ENCODE peak calls at places on chromosome 18, in seven cellular contexts. One of them, this sample, is unnamed.

GRCh38 chr18:51621103-51621969 is 423.9 kb upstream of the MEX3C start:
- DNase-seq in DMS153: peak; percentile 15
- DNase-seq in activated CD8-positive, alpha-beta memory T cell treated with anti-CD3 and anti-CD28 coated beads for 48 hours: no peak
- DNase-seq in thyroid gland: peak; percentile 62
- DNase-seq in heart right ventricle: peak; percentile 39
- DNase-seq in HFFc6: peak; percentile 2
- DNase-seq in endothelial cell: peak; percentile 75
- DNase-seq in this sample: no peak

GRCh38 chr18:78838183-78838582 is 141.4 kb upstream of the SALL3 start:
- DNase-seq in endothelial cell: no peak
- DNase-seq in HFFc6: no peak
- DNase-seq in DMS153: no peak
- DNase-seq in heart right ventricle: no peak
- DNase-seq in thyroid gland: no peak
- DNase-seq in activated CD8-positive, alpha-beta memory T cell treated with anti-CD3 and anti-CD28 coated beads for 48 hours: no peak
- DNase-seq in this sample: no peak

GRCh38 chr18:62324917-62325805 is at the start of gene TNFRSF11A:
- DNase-seq in HFFc6: no peak
- DNase-seq in DMS153: no peak
- DNase-seq in activated CD8-positive, alpha-beta memory T cell treated with anti-CD3 and anti-CD28 coated beads for 48 hours: peak; percentile 37
- DNase-seq in heart right ventricle: no peak
- DNase-seq in endothelial cell: peak; percentile 84
- DNase-seq in thyroid gland: peak; percentile 55
- DNase-seq in this sample: no peak

GRCh38 chr18:46265190-46266156 is 161.3 kb downstream of the HAUS1 start:
- DNase-seq in activated CD8-positive, alpha-beta memory T cell treated with anti-CD3 and anti-CD28 coated beads for 48 hours: no peak
- DNase-seq in DMS153: no peak
- DNase-seq in heart right ventricle: no peak
- DNase-seq in endothelial cell: no peak
- DNase-seq in HFFc6: no peak
- DNase-seq in thyroid gland: no peak
- DNase-seq in this sample: no peak

GRCh38 chr18:50441518-50441917 is 66.7 kb downstream of the SKA1 start:
- DNase-seq in HFFc6: no peak
- DNase-seq in endothelial cell: no peak
- DNase-seq in DMS153: no peak
- DNase-seq in heart right ventricle: no peak
- DNase-seq in thyroid gland: no peak
- DNase-seq in activated CD8-positive, alpha-beta memory T cell treated with anti-CD3 and anti-CD28 coated beads for 48 hours: no peak
- DNase-seq in this sample: no peak

GRCh38 chr18:35572644-35573043 is 8.9 kb upstream of the GALNT1 start:
- DNase-seq in thyroid gland: no peak
- DNase-seq in endothelial cell: no peak
- DNase-seq in heart right ventricle: no peak
- DNase-seq in HFFc6: no peak
- DNase-seq in DMS153: no peak
- DNase-seq in activated CD8-positive, alpha-beta memory T cell treated with anti-CD3 and anti-CD28 coated beads for 48 hours: no peak
- DNase-seq in this sample: no peak

GRCh38 chr18:23949863-23950262 is 64.7 kb upstream of the TTC39C start:
- DNase-seq in activated CD8-positive, alpha-beta memory T cell treated with anti-CD3 and anti-CD28 coated beads for 48 hours: no peak
- DNase-seq in endothelial cell: no peak
- DNase-seq in thyroid gland: no peak
- DNase-seq in heart right ventricle: no peak
- DNase-seq in HFFc6: no peak
- DNase-seq in DMS153: no peak
- DNase-seq in this sample: no peak

GRCh38 chr18:12287684-12288405 is 20.2 kb upstream of the TUBB6 start:
- DNase-seq in DMS153: no peak
- DNase-seq in endothelial cell: no peak
- DNase-seq in thyroid gland: peak; percentile 87
- DNase-seq in HFFc6: peak; percentile 96
- DNase-seq in heart right ventricle: peak; percentile 87
- DNase-seq in activated CD8-positive, alpha-beta memory T cell treated with anti-CD3 and anti-CD28 coated beads for 48 hours: no peak
- DNase-seq in this sample: peak; percentile 95

GRCh38 chr18:49613741-49614151 is 51.9 kb downstream of the LIPG start:
- DNase-seq in activated CD8-positive, alpha-beta memory T cell treated with anti-CD3 and anti-CD28 coated beads for 48 hours: no peak
- DNase-seq in HFFc6: no peak
- DNase-seq in thyroid gland: no peak
- DNase-seq in DMS153: peak; percentile 34
- DNase-seq in endothelial cell: no peak
- DNase-seq in heart right ventricle: no peak
- DNase-seq in this sample: no peak

GRCh38 chr18:33210575-33211189 is 229.8 kb downstream of the CCDC178 start:
- DNase-seq in DMS153: peak; percentile 59
- DNase-seq in endothelial cell: no peak
- DNase-seq in heart right ventricle: no peak
- DNase-seq in activated CD8-positive, alpha-beta memory T cell treated with anti-CD3 and anti-CD28 coated beads for 48 hours: no peak
- DNase-seq in HFFc6: peak; percentile 19
- DNase-seq in thyroid gland: no peak
- DNase-seq in this sample: no peak

GRCh38 chr18:59270689-59271257 is 2.5 kb downstream of the RAX start:
- DNase-seq in DMS153: no peak
- DNase-seq in endothelial cell: no peak
- DNase-seq in heart right ventricle: no peak
- DNase-seq in HFFc6: no peak
- DNase-seq in activated CD8-positive, alpha-beta memory T cell treated with anti-CD3 and anti-CD28 coated beads for 48 hours: no peak
- DNase-seq in thyroid gland: no peak
- DNase-seq in this sample: no peak

GRCh38 chr18:48201952-48202898 is 207.0 kb downstream of the ZBTB7C start:
- DNase-seq in thyroid gland: no peak
- DNase-seq in activated CD8-positive, alpha-beta memory T cell treated with anti-CD3 and anti-CD28 coated beads for 48 hours: no peak
- DNase-seq in heart right ventricle: no peak
- DNase-seq in endothelial cell: no peak
- DNase-seq in HFFc6: no peak
- DNase-seq in DMS153: no peak
- DNase-seq in this sample: no peak

GRCh38 chr18:2905802-2906521 is 59.2 kb downstream of the EMILIN2 start:
- DNase-seq in DMS153: no peak
- DNase-seq in activated CD8-positive, alpha-beta memory T cell treated with anti-CD3 and anti-CD28 coated beads for 48 hours: peak; percentile 37
- DNase-seq in heart right ventricle: peak; percentile 81
- DNase-seq in thyroid gland: peak; percentile 67
- DNase-seq in HFFc6: no peak
- DNase-seq in endothelial cell: peak; percentile 64
- DNase-seq in this sample: peak; percentile 63

GRCh38 chr18:421236-422155 is 79.0 kb downstream of the COLEC12 start:
- DNase-seq in endothelial cell: no peak
- DNase-seq in heart right ventricle: no peak
- DNase-seq in activated CD8-positive, alpha-beta memory T cell treated with anti-CD3 and anti-CD28 coated beads for 48 hours: no peak
- DNase-seq in thyroid gland: no peak
- DNase-seq in DMS153: no peak
- DNase-seq in HFFc6: peak; percentile 28
- DNase-seq in this sample: no peak

GRCh38 chr18:45554070-45554767 is 61.1 kb upstream of the SLC14A2 start:
- DNase-seq in thyroid gland: peak; percentile 21
- DNase-seq in heart right ventricle: peak; percentile 42
- DNase-seq in activated CD8-positive, alpha-beta memory T cell treated with anti-CD3 and anti-CD28 coated beads for 48 hours: no peak
- DNase-seq in HFFc6: no peak
- DNase-seq in DMS153: no peak
- DNase-seq in endothelial cell: no peak
- DNase-seq in this sample: no peak

GRCh38 chr18:77132369-77133050 is at the start of gene MBP:
- DNase-seq in heart right ventricle: peak; percentile 50
- DNase-seq in activated CD8-positive, alpha-beta memory T cell treated with anti-CD3 and anti-CD28 coated beads for 48 hours: peak; percentile 43
- DNase-seq in endothelial cell: peak; percentile 40
- DNase-seq in thyroid gland: peak; percentile 91
- DNase-seq in DMS153: peak; percentile 28
- DNase-seq in HFFc6: no peak
- DNase-seq in this sample: no peak

GRCh38 chr18:69777248-69777647 is 170.4 kb downstream of the CD226 start:
- DNase-seq in heart right ventricle: no peak
- DNase-seq in HFFc6: no peak
- DNase-seq in activated CD8-positive, alpha-beta memory T cell treated with anti-CD3 and anti-CD28 coated beads for 48 hours: no peak
- DNase-seq in endothelial cell: no peak
- DNase-seq in thyroid gland: no peak
- DNase-seq in DMS153: no peak
- DNase-seq in this sample: no peak

GRCh38 chr18:9839806-9840205 is 46.0 kb upstream of the TXNDC2 start:
- DNase-seq in HFFc6: no peak
- DNase-seq in heart right ventricle: no peak
- DNase-seq in endothelial cell: no peak
- DNase-seq in thyroid gland: no peak
- DNase-seq in activated CD8-positive, alpha-beta memory T cell treated with anti-CD3 and anti-CD28 coated beads for 48 hours: no peak
- DNase-seq in DMS153: no peak
- DNase-seq in this sample: no peak